ENCODE peak calls at places on chromosomes 16 and 17, in seven cellular contexts. One of them, this sample, is unnamed.

GRCh38 chr16:1330931-1331711 is 2.3 kb upstream of the BAIAP3 start:
- DNase-seq in GM23338: no peak
- DNase-seq in NAMALWA: no peak
- DNase-seq in NCI-H1436: no peak
- DNase-seq in WTC11: no peak
- DNase-seq in memory B cell: peak
- DNase-seq in GM03348: no peak
- DNase-seq in this sample: no peak

GRCh38 chr17:50547035-50547735 is at the start of gene SPATA20:
- DNase-seq in GM23338: peak
- DNase-seq in NAMALWA: peak
- DNase-seq in NCI-H1436: peak
- DNase-seq in WTC11: peak
- DNase-seq in memory B cell: peak
- DNase-seq in GM03348: peak
- DNase-seq in this sample: peak

GRCh38 chr17:41812176-41813038 is at the start of gene FKBP10:
- DNase-seq in GM23338: peak
- DNase-seq in NAMALWA: peak
- DNase-seq in NCI-H1436: peak
- DNase-seq in WTC11: peak
- DNase-seq in memory B cell: peak
- DNase-seq in GM03348: peak
- DNase-seq in this sample: peak

GRCh38 chr16:80931661-80931984 is 75.1 kb downstream of the CMC2 start:
- DNase-seq in GM23338: no peak
- DNase-seq in NAMALWA: no peak
- DNase-seq in NCI-H1436: no peak
- DNase-seq in WTC11: no peak
- DNase-seq in memory B cell: no peak
- DNase-seq in GM03348: no peak
- DNase-seq in this sample: no peak

GRCh38 chr16:75340715-75341500 is 89.5 kb upstream of the BCAR1 start:
- DNase-seq in GM23338: peak
- DNase-seq in NAMALWA: no peak
- DNase-seq in NCI-H1436: no peak
- DNase-seq in WTC11: no peak
- DNase-seq in memory B cell: no peak
- DNase-seq in GM03348: peak
- DNase-seq in this sample: peak

GRCh38 chr16:67199011-67199807 is at the start of gene ELMO3:
- DNase-seq in GM23338: peak
- DNase-seq in NAMALWA: no peak
- DNase-seq in NCI-H1436: peak
- DNase-seq in WTC11: peak
- DNase-seq in memory B cell: no peak
- DNase-seq in GM03348: peak
- DNase-seq in this sample: peak

GRCh38 chr17:31401456-31402254 is 10.2 kb downstream of the RAB11FIP4 start:
- DNase-seq in GM23338: no peak
- DNase-seq in NAMALWA: no peak
- DNase-seq in NCI-H1436: no peak
- DNase-seq in WTC11: peak
- DNase-seq in memory B cell: no peak
- DNase-seq in GM03348: no peak
- DNase-seq in this sample: no peak

GRCh38 chr16:83899272-83899897 is 470 bp downstream of the MLYCD start:
- DNase-seq in GM23338: peak
- DNase-seq in NAMALWA: peak
- DNase-seq in NCI-H1436: no peak
- DNase-seq in WTC11: peak
- DNase-seq in memory B cell: peak
- DNase-seq in GM03348: peak
- DNase-seq in this sample: peak

This sample was measured in ELF-1.